ENCODE peak calls at places on chromosomes 16 and 17, in four cellular contexts. I, X, U and L are unnamed samples. For H3K4me1, the result is how much of the 10 kb centered on the place peaks cover.

GRCh38 chr17:39547713-39548478 is 59.8 kb downstream of the NEUROD2 start:
- DNase-seq in I (peak), X (peak), U (no peak), L (peak)

GRCh38 chr16:72876221-72876620 is 171.7 kb downstream of the ZFHX3 start:
- DNase-seq in I (no peak), X (peak), U (no peak), L (no peak)

GRCh38 chr16:10497132-10498088 is 83.0 kb downstream of the EMP2 start:
- DNase-seq in I (no peak), X (no peak), U (no peak), L (no peak)

GRCh38 chr16:49631521-49632041 is 224.3 kb downstream of the ZNF423 start:
- DNase-seq in I (no peak), X (no peak), U (no peak), L (no peak)

GRCh38 chr17:5446786-5447185 is 7.8 kb upstream of the C1QBP start:
- DNase-seq in I (no peak), X (no peak), U (no peak), L (no peak)

GRCh38 chr16:55494994-55495421 is 13.9 kb upstream of the LPCAT2 start:
- DNase-seq in I (peak), X (no peak), U (no peak), L (no peak)

GRCh38 chr17:18319604-18320256 is 4.6 kb downstream of the SMCR8 start:
- DNase-seq in I (peak), X (no peak), U (peak), L (no peak)

GRCh38 chr16:17526956-17527355 is 56.2 kb upstream of the XYLT1 start:
- DNase-seq in I (no peak), X (no peak), U (no peak), L (no peak)

GRCh38 chr17:3127451-3127850 is at the start of gene OR1G1:
- DNase-seq in I (no peak), X (no peak), U (no peak), L (no peak)

GRCh38 chr17:69401251-69401650 is 13.2 kb upstream of the MAP2K6 start:
- DNase-seq in I (no peak), X (no peak), U (no peak), L (no peak)

GRCh38 chr17:512926-513325 is 160.3 kb upstream of the RPH3AL start:
- DNase-seq in I (no peak), X (no peak), U (no peak), L (no peak)

GRCh38 chr17:48194097-48194550 is 86.6 kb downstream of the SNX11 start:
- DNase-seq in I (no peak), X (no peak), U (no peak), L (no peak)

GRCh38 chr17:35788504-35788998 is 6.9 kb downstream of the MMP28 start:
- DNase-seq in I (no peak), X (no peak), U (no peak), L (no peak)

GRCh38 chr17:40065771-40066510 is 3.2 kb downstream of the THRA start:
- DNase-seq in I (no peak), X (no peak), U (no peak), L (no peak)

GRCh38 chr17:12983986-12984932 is 33.6 kb downstream of the ELAC2 start:
- DNase-seq in I (no peak), X (no peak), U (no peak), L (no peak)

GRCh38 chr17:19237389-19238166 is 412 bp downstream of the EPN2 start:
- DNase-seq in I (no peak), X (no peak), U (no peak), L (no peak)

GRCh38 chr16:50376997-50377396 is 8.2 kb upstream of the BRD7 start:
- DNase-seq in I (no peak), X (no peak), U (no peak), L (no peak)

GRCh38 chr16:71721066-71721740 is 3.3 kb downstream of the PHLPP2 start:
- DNase-seq in I (no peak), X (no peak), U (no peak), L (no peak)

GRCh38 chr17:10041287-10041612 is 136.2 kb upstream of the RCVRN start:
- DNase-seq in I (peak), X (no peak), U (no peak), L (no peak)

GRCh38 chr16:22739077-22739476 is 74.9 kb upstream of the HS3ST2 start:
- DNase-seq in I (no peak), X (no peak), U (no peak), L (no peak)

GRCh38 chr17:68205251-68205807 is 42.5 kb upstream of the AMZ2 start:
- DNase-seq in I (peak), X (no peak), U (no peak), L (peak)

GRCh38 chr16:49503242-49504022 is 129.8 kb downstream of the C16orf78 start:
- DNase-seq in I (no peak), X (no peak), U (no peak), L (no peak)

GRCh38 chr16:57349212-57350031 is 9.2 kb upstream of the CCL22 start:
- DNase-seq in I (no peak), X (peak), U (no peak), L (no peak)

GRCh38 chr16:87789437-87790277 is 23.9 kb upstream of the KLHDC4 start:
- DNase-seq in I (peak), X (no peak), U (no peak), L (no peak)

GRCh38 chr16:81427245-81427644 is 17.4 kb upstream of the CMIP start:
- DNase-seq in I (no peak), X (no peak), U (no peak), L (no peak)

GRCh38 chr17:81553018-81553615 is 964 bp upstream of the FAAP100 start:
- DNase-seq in I (peak), X (peak), U (peak), L (peak)

GRCh38 chr17:50533720-50534148 is 1.2 kb downstream of the EPN3 start:
- DNase-seq in I (no peak), X (no peak), U (no peak), L (no peak)

GRCh38 chr16:59013930-59014329 is 279.8 kb upstream of the GOT2 start:
- DNase-seq in I (no peak), X (no peak), U (no peak), L (no peak)

GRCh38 chr16:62752837-62753236 is 716.6 kb upstream of the CDH8 start:
- DNase-seq in I (no peak), X (no peak), U (no peak), L (no peak)

GRCh38 chr17:42372142-42372541 is 16.1 kb downstream of the STAT3 start:
- DNase-seq in I (no peak), X (no peak), U (no peak), L (no peak)

GRCh38 chr16:65117701-65118448 is 4.0 kb downstream of the CDH11 start:
- DNase-seq in I (peak), X (peak), U (no peak), L (peak)

GRCh38 chr17:82328141-82328993 is 5.2 kb downstream of the SECTM1 start:
- DNase-seq in I (peak), X (no peak), U (no peak), L (no peak)

GRCh38 chr16:50839920-50840729 is 98.2 kb downstream of the CYLD start:
- DNase-seq in I (no peak), X (no peak), U (no peak), L (no peak)

GRCh38 chr16:82924075-82924854 is 297.5 kb downstream of the CDH13 start:
- DNase-seq in I (no peak), X (no peak), U (no peak), L (no peak)

GRCh38 chr17:80125656-80126448 is 21.1 kb downstream of the EIF4A3 start:
- DNase-seq in I (no peak), X (no peak), U (no peak), L (no peak)

GRCh38 chr17:30323895-30324319 is 9.9 kb downstream of the TMIGD1 start:
- DNase-seq in I (no peak), X (no peak), U (no peak), L (no peak)

GRCh38 chr17:72569193-72569946 is 448.6 kb downstream of the SOX9 start:
- DNase-seq in I (peak), X (no peak), U (no peak), L (no peak)

GRCh38 chr16:79898703-79899102 is 298.2 kb upstream of the MAF start:
- DNase-seq in I (no peak), X (no peak), U (no peak), L (no peak)

GRCh38 chr17:13429201-13429600 is 172.5 kb downstream of the HS3ST3A1 start:
- DNase-seq in I (no peak), X (no peak), U (no peak), L (no peak)

DNA sequence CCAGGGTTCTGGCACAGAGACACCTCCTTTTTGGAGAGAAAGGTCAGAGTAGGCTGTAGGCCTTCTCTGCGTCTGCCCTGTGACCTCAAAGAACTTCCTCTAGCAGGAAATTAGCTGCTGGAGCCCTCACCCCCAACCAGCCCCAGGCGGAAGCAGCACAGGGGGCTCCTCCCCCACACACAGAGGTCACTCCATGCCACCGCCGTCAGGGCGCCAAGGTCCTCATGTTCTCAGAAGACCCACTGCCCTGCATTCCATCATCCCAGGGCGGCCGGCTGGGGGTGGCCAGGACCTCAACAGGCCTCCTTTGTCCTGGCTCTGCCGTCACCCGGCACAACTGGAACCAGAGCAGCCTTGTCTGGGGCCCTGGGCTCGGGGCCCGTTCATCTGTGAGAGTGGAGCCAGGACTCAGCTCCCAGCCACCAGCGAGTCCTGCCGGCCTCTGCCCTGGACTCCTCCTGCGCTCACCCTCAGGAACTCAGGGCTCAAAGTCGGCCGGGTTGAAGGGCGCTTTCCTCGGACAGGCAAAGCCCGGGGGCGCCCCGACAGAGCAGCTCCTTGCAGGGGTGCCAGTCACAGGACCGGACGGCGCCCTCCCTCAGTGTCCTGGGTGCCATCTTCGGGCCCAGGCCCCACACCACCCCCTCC is 1.2 kb downstream of the TMC6 start:
- DNase-seq in I (peak), X (no peak), U (no peak), L (no peak)
- H3K4me1 ChIP-seq in I (under half), X (half or more), U (under half), L (under half)

GRCh38 chr16:84774810-84775209 is 45.0 kb upstream of the CRISPLD2 start:
- DNase-seq in I (no peak), X (no peak), U (no peak), L (no peak)
- TF ChIP-seq SUZ12 in I (no peak), X (no peak), U (no peak), L (no peak)

DNA sequence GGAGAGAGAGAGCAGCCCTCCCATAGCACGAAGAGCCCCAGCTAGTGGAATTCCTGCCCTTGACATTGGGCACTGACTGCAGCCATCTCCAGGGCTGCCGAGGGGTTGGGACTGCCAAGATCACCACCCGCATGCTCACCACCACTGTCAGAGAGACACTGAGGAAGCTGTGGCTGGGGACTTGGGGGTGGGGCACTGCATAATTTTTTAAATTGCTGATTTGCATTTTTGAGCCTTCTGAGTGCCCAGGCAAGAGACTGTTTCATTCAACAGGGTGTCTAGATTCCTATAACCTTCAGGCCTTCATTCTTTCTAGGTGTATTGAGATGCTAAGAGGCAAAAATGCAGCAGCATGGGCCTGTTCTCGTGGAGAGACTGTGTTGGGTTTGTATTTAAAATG is 9.0 kb upstream of the EPX start:
- DNase-seq in I (no peak), X (no peak), U (no peak), L (no peak)
- H3K4me1 ChIP-seq in I (under half), X (under half), U (under half), L (under half)

GRCh38 chr16:27495191-27495590 is 54.5 kb downstream of the GTF3C1 start:
- DNase-seq in I (no peak), X (no peak), U (no peak), L (no peak)

GRCh38 chr16:27489421-27489820 is 60.3 kb downstream of the GTF3C1 start:
- DNase-seq in I (no peak), X (no peak), U (no peak), L (no peak)

GRCh38 chr16:27489906-27490305 is 59.8 kb downstream of the GTF3C1 start:
- DNase-seq in I (no peak), X (no peak), U (no peak), L (no peak)

GRCh38 chr16:27491894-27492587 is 57.7 kb downstream of the GTF3C1 start:
- DNase-seq in I (no peak), X (no peak), U (no peak), L (no peak)

DNA sequence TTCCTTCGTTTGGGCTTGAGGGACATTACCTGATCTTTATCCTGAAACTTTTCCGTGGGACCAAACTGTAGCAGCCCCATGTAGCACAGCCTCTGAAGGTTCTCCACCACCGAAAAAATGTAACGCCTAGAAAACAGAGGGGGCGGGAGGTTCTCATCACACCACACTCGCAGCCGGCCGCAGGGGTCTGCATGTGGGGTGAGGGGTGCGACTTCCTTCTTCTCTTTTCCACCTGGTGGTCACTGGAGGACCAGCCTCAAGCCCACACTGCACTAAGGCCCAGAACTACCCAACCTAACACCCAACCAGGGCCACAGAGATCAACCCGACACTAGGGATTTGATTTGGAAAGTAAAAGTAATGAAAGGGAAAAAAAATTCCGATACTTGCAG is 57.1 kb downstream of the GTF3C1 start:
- DNase-seq in I (no peak), X (no peak), U (no peak), L (no peak)
- TF ChIP-seq SUZ12 in I (no peak), X (no peak), U (no peak), L (no peak)

GRCh38 chr17:1755993-1756306 is 5.9 kb upstream of the SERPINF1 start:
- DNase-seq in I (no peak), X (no peak), U (no peak), L (no peak)

GRCh38 chr17:1762233-1762905 is 509 bp downstream of the SERPINF1 start:
- DNase-seq in I (peak), X (no peak), U (no peak), L (no peak)

GRCh38 chr17:1758812-1759211 is 3.0 kb upstream of the SERPINF1 start:
- DNase-seq in I (no peak), X (no peak), U (no peak), L (no peak)

GRCh38 chr17:1762906-1763829 is 1.3 kb downstream of the SERPINF1 start:
- DNase-seq in I (peak), X (no peak), U (no peak), L (no peak)

DNA sequence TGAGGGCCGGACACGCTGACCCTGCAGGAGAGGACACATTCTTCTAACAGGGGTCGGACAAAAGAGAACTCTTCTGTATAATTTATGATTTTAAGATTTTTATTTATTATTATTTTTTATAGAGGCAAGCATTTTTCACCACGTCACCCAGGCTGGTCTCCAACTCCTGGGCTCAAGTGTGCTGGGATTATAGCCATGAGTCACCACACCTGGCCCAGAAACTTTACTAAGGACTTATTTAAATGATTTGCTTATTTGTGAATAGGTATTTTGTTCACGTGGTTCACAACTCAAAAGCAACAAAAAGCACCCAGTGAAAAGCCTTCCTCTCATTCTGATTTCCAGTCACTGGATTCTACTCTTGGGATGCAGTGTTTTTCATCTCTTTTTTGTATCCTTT is 2.3 kb upstream of the SERPINF1 start:
- DNase-seq in I (no peak), X (no peak), U (no peak), L (no peak)
- H3K4me1 ChIP-seq in I (under half), X (under half), U (under half), L (under half)